ENCODE peak calls at places on chromosomes 1 and 21, in six cellular contexts. U is vagina; T is body of pancreas; M is testis; Q is CD8-positive, alpha-beta memory T cell; R is neuronal stem cell. Z is an unnamed sample. For H3K4me1, the result is how much of the 10 kb centered on the place peaks cover.

GRCh38 chr1:83508485-83509151 is 490.3 kb downstream of the TTLL7 start:
- DNase-seq in U (no peak), T (no peak), M (peak), Q (peak), R (no peak), Z (no peak)

GRCh38 chr1:165686121-165686970 is 12.0 kb downstream of the ALDH9A1 start:
- DNase-seq in U (no peak), T (no peak), M (peak), Q (no peak), R (no peak), Z (no peak)

GRCh38 chr1:116754203-116754977 is at the start of gene CD2:
- DNase-seq in U (no peak), T (no peak), M (no peak), Q (peak), R (no peak), Z (peak)

GRCh38 chr1:212782422-212783154 is 9.0 kb downstream of the NSL1 start:
- DNase-seq in U (no peak), T (no peak), M (no peak), Q (peak), R (no peak), Z (no peak)

GRCh38 chr1:235601087-235601486 is 48.5 kb downstream of the GNG4 start:
- DNase-seq in U (no peak), T (peak), M (peak), Q (no peak), R (no peak), Z (no peak)

GRCh38 chr1:193538690-193539089 is 352.3 kb upstream of the B3GALT2 start:
- DNase-seq in U (no peak), T (no peak), M (no peak), Q (no peak), R (no peak), Z (no peak)

GRCh38 chr1:28756846-28757245 is 20.1 kb downstream of the YTHDF2 start:
- DNase-seq in U (no peak), T (no peak), M (no peak), Q (no peak), R (no peak), Z (no peak)

GRCh38 chr1:32538887-32539583 is at the start of gene ZBTB8A:
- DNase-seq in U (no peak), T (peak), M (peak), Q (no peak), R (peak), Z (peak)

GRCh38 chr1:9410737-9411297 is 118.1 kb downstream of the SPSB1 start:
- DNase-seq in U (no peak), T (no peak), M (peak), Q (no peak), R (no peak), Z (no peak)

GRCh38 chr1:167659876-167660275 is 29.8 kb downstream of the RCSD1 start:
- DNase-seq in U (no peak), T (no peak), M (no peak), Q (no peak), R (no peak), Z (no peak)
- H3K4me1 ChIP-seq in U (half or more), T (under half), M (under half), Q (half or more), R (under half), Z (under half)

DNA sequence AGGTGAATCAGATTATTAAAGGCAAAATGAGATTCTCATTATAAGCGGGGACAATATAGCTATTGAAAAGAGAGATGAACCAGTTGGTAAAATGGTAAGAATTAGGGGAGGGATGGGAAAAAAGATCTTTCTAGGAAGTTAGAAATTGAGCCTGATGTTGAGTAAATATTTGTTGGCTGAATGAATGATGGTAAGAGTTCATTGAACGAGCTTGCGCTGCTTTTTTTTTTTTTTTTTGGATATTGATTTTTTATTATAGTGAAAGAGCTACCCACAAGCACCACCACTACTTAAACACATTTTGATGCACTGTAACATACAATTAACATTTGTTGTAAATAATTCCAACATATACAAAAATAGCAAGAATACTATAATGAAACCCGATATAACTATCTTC is 1.1 kb upstream of the GCLM start:
- DNase-seq in U (no peak), T (no peak), M (no peak), Q (no peak), R (no peak), Z (no peak)
- H3K4me3 ChIP-seq in U (no peak), T (no peak), M (peak), Q (no peak), R (no peak), Z (no peak)

DNA sequence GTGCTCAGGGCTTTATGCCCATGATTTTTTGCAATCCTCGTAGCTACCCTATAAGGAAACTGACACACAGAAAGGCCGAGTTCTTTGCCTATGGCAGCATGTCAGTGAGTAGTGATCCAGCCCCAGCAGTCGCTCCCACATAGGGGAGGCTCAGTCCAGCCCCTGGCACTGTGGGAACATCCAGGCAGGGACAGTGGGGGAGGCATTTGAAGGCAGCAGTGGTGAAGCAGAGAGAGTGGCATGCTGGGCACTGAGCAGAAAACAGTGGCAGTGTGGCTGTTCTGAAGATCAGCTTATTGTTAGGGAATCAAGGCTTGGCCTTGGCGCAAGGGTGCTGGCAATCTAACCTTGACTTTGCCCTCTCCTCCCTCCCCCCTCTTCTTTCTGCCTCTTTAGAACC is 176.1 kb downstream of the PGBD5 start:
- DNase-seq in U (peak), T (no peak), M (peak), Q (no peak), R (no peak), Z (no peak)
- H3K4me1 ChIP-seq in U (under half), T (under half), M (under half), Q (under half), R (under half), Z (under half)

GRCh38 chr21:46284077-46284644 is 1.2 kb downstream of the MCM3AP start:
- DNase-seq in U (no peak), T (no peak), M (no peak), Q (no peak), R (no peak), Z (peak)

GRCh38 chr21:46285761-46286667 is at the start of gene YBEY:
- DNase-seq in U (no peak), T (peak), M (peak), Q (peak), R (peak), Z (peak)

GRCh38 chr21:46285206-46285661 is at the start of gene MCM3AP:
- DNase-seq in U (no peak), T (no peak), M (no peak), Q (no peak), R (no peak), Z (no peak)

GRCh38 chr21:46286668-46286982 is 483 bp downstream of the YBEY start:
- DNase-seq in U (no peak), T (no peak), M (no peak), Q (no peak), R (no peak), Z (no peak)

GRCh38 chr21:46284722-46285121 is 689 bp downstream of the MCM3AP start:
- DNase-seq in U (no peak), T (no peak), M (no peak), Q (no peak), R (no peak), Z (no peak)
- H3K4me3 ChIP-seq in U (no peak), T (no peak), M (no peak), Q (peak), R (peak), Z (no peak)

DNA sequence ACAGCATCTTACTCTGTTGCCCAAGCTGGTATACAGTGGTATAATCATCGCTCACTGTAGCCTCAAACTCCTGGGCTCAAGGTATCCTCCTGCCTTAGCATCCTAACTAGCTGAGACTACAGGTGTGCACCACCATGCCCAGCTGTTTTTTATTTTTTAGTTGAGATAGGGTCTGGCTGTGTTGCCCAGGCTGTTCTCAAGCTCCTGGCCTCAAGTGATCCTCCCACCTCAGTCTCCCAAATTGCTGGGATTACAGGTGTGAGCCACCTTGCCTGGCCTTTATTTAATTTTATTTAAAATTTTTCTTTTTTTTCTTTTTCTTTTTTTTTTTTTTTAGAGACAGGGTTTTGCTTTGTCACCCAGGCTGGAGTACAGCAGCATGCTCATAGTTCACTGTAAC is 9.2 kb downstream of the MAP7D1 start:
- DNase-seq in U (no peak), T (no peak), M (no peak), Q (no peak), R (no peak), Z (no peak)
- H3K4me1 ChIP-seq in U (half or more), T (under half), M (under half), Q (half or more), R (under half), Z (under half)